ENCODE peak calls at places on chromosomes 12 and 14, in eight cellular contexts. H, M, T, A, S, L, E and Y are unnamed samples.

GRCh38 chr12:108816652-108817335 is 40.6 kb downstream of the SSH1 start:
- DNase-seq in A (no peak), H (no peak), T (no peak), E (no peak), L (no peak), M (no peak), S (peak; percentile 83), Y (no peak)

GRCh38 chr12:106519587-106519986 is 63.2 kb upstream of the RFX4 start:
- DNase-seq in T (no peak), H (no peak), E (no peak), L (no peak), S (no peak), A (no peak), M (no peak), Y (no peak)

GRCh38 chr12:31217356-31218130 is 108.4 kb downstream of the SINHCAF start:
- DNase-seq in L (no peak), M (no peak), T (no peak), H (no peak), E (no peak), S (no peak), A (no peak), Y (no peak)

GRCh38 chr14:63438065-63438757 is 105.0 kb downstream of the PPP2R5E start:
- DNase-seq in E (peak; percentile 94), M (peak; percentile 81), S (peak; percentile 41), H (no peak), A (no peak), L (peak; percentile 27), T (peak; percentile 90), Y (peak; percentile 5)

GRCh38 chr12:28144059-28144458 is 46.2 kb upstream of the CCDC91 start:
- DNase-seq in T (no peak), L (no peak), S (no peak), M (no peak), A (no peak), E (no peak), H (no peak), Y (no peak)

GRCh38 chr12:121580959-121581680 is at the start of gene KDM2B:
- DNase-seq in H (no peak), T (no peak), A (no peak), L (peak; percentile 40), M (no peak), S (no peak), E (no peak), Y (no peak)

GRCh38 chr14:55749201-55749812 is 169.3 kb downstream of the KTN1 start:
- DNase-seq in L (no peak), S (no peak), M (peak; percentile 20), A (no peak), E (no peak), H (no peak), T (no peak), Y (no peak)

GRCh38 chr14:68384335-68384734 is 408.5 kb downstream of the ZFP36L1 start:
- DNase-seq in S (peak; percentile 59), M (no peak), H (no peak), E (no peak), A (no peak), L (no peak), T (no peak), Y (no peak)